ENCODE peak calls at places on chromosome 15, in four cellular contexts. F is frontal cortex; T is NK-92 treated with Interleukin-12 subunit alpha and Interleukin-12 subunit beta, amount 100 ng/mL, for 24 hours; R is non-pigmented ciliary epithelial cell. Y is an unnamed sample.

GRCh38 chr15:63514533-63514943 is 10.1 kb downstream of the USP3 start:
- DNase-seq in F (no peak), T (no peak), R (no peak), Y (no peak)

GRCh38 chr15:71629761-71630499 is 180.4 kb upstream of the NR2E3 start:
- DNase-seq in F (no peak), T (no peak), R (no peak), Y (no peak)

GRCh38 chr15:60511351-60512157 is 32.6 kb upstream of the ICE2 start:
- DNase-seq in F (no peak), T (no peak), R (no peak), Y (no peak)

GRCh38 chr15:59879506-59879905 is 124.6 kb upstream of the FOXB1 start:
- DNase-seq in F (peak; percentile 9), T (no peak), R (peak; percentile 54), Y (peak; percentile 26)

GRCh38 chr15:62456011-62456920 is 291.2 kb upstream of the C2CD4B start:
- DNase-seq in F (no peak), T (no peak), R (no peak), Y (no peak)

GRCh38 chr15:78800189-78800588 is 11.1 kb downstream of the ADAMTS7 start:
- DNase-seq in F (no peak), T (no peak), R (no peak), Y (no peak)

GRCh38 chr15:96093063-96093462 is 237.4 kb upstream of the NR2F2 start:
- DNase-seq in F (no peak), T (no peak), R (no peak), Y (no peak)

GRCh38 chr15:56917652-56918045 is 795 bp upstream of the TCF12 start:
- DNase-seq in F (peak; percentile 24), T (no peak), R (no peak), Y (no peak)

GRCh38 chr15:88630141-88630721 is 8.6 kb upstream of the ISG20 start:
- DNase-seq in F (no peak), T (no peak), R (no peak), Y (no peak)

GRCh38 chr15:21261396-21261964 is 178.8 kb downstream of the POTEB3 start:
- DNase-seq in F (no peak), T (no peak), R (no peak), Y (no peak)

Y was measured in HS-27A.